ENCODE peak calls at places on chromosome 12, in eight cellular contexts. One of them, this sample, is unnamed.

GRCh38 chr12:95741635-95742034 is 48.9 kb downstream of the NTN4 start:
- DNase-seq in transverse colon: no peak
- DNase-seq in esophagus muscularis mucosa: no peak
- DNase-seq in SK-N-SH: no peak
- DNase-seq in HepG2: no peak
- DNase-seq in A549: no peak
- DNase-seq in K562: no peak
- DNase-seq in tibial nerve: no peak
- DNase-seq in this sample: no peak

GRCh38 chr12:96878704-96879103 is 28.4 kb upstream of the NEDD1 start:
- DNase-seq in K562: no peak
- DNase-seq in esophagus muscularis mucosa: no peak
- DNase-seq in transverse colon: no peak
- DNase-seq in SK-N-SH: no peak
- DNase-seq in tibial nerve: no peak
- DNase-seq in HepG2: no peak
- DNase-seq in A549: no peak
- DNase-seq in this sample: no peak

GRCh38 chr12:46219892-46220655 is 48.8 kb downstream of the SLC38A1 start:
- DNase-seq in transverse colon: peak
- DNase-seq in K562: peak
- DNase-seq in tibial nerve: no peak
- DNase-seq in esophagus muscularis mucosa: no peak
- DNase-seq in HepG2: peak
- DNase-seq in A549: no peak
- DNase-seq in SK-N-SH: no peak
- DNase-seq in this sample: no peak

GRCh38 chr12:96501139-96501741 is 11.9 kb downstream of the CFAP54 start:
- DNase-seq in K562: peak
- DNase-seq in A549: peak
- DNase-seq in transverse colon: peak
- DNase-seq in HepG2: peak
- DNase-seq in SK-N-SH: peak
- DNase-seq in tibial nerve: no peak
- DNase-seq in esophagus muscularis mucosa: no peak
- DNase-seq in this sample: no peak

GRCh38 chr12:117034691-117035090 is 64.5 kb downstream of the TESC start:
- DNase-seq in transverse colon: no peak
- DNase-seq in A549: no peak
- DNase-seq in esophagus muscularis mucosa: no peak
- DNase-seq in tibial nerve: no peak
- DNase-seq in HepG2: no peak
- DNase-seq in K562: no peak
- DNase-seq in SK-N-SH: no peak
- DNase-seq in this sample: no peak

GRCh38 chr12:110165540-110166159 is 41.5 kb downstream of the IFT81 start:
- DNase-seq in tibial nerve: no peak
- DNase-seq in K562: no peak
- DNase-seq in transverse colon: no peak
- DNase-seq in esophagus muscularis mucosa: no peak
- DNase-seq in SK-N-SH: no peak
- DNase-seq in A549: no peak
- DNase-seq in HepG2: peak
- DNase-seq in this sample: no peak

GRCh38 chr12:48296586-48297396 is 53.9 kb downstream of the ZNF641 start:
- DNase-seq in K562: peak
- DNase-seq in A549: no peak
- DNase-seq in tibial nerve: peak
- DNase-seq in HepG2: no peak
- DNase-seq in esophagus muscularis mucosa: peak
- DNase-seq in transverse colon: peak
- DNase-seq in SK-N-SH: peak
- DNase-seq in this sample: peak

GRCh38 chr12:115129727-115130126 is 445.8 kb upstream of the TBX3 start:
- DNase-seq in K562: no peak
- DNase-seq in A549: no peak
- DNase-seq in SK-N-SH: no peak
- DNase-seq in tibial nerve: no peak
- DNase-seq in esophagus muscularis mucosa: no peak
- DNase-seq in HepG2: peak
- DNase-seq in transverse colon: no peak
- DNase-seq in this sample: no peak

GRCh38 chr12:80186727-80187217 is 87.4 kb downstream of the OTOGL start:
- DNase-seq in tibial nerve: peak
- DNase-seq in HepG2: peak
- DNase-seq in esophagus muscularis mucosa: no peak
- DNase-seq in K562: peak
- DNase-seq in SK-N-SH: peak
- DNase-seq in A549: peak
- DNase-seq in transverse colon: peak
- DNase-seq in this sample: no peak

GRCh38 chr12:97404549-97404948 is 58.1 kb upstream of the RMST start:
- DNase-seq in A549: peak
- DNase-seq in tibial nerve: no peak
- DNase-seq in K562: peak
- DNase-seq in SK-N-SH: peak
- DNase-seq in transverse colon: no peak
- DNase-seq in esophagus muscularis mucosa: peak
- DNase-seq in HepG2: peak
- DNase-seq in this sample: no peak

GRCh38 chr12:76757694-76758093 is 6.2 kb upstream of the ZDHHC17 start:
- DNase-seq in A549: no peak
- DNase-seq in tibial nerve: no peak
- DNase-seq in transverse colon: no peak
- DNase-seq in HepG2: no peak
- DNase-seq in esophagus muscularis mucosa: no peak
- DNase-seq in SK-N-SH: no peak
- DNase-seq in K562: no peak
- DNase-seq in this sample: no peak

GRCh38 chr12:14849664-14850063 is 6.3 kb upstream of the ART4 start:
- DNase-seq in K562: no peak
- DNase-seq in transverse colon: no peak
- DNase-seq in A549: no peak
- DNase-seq in SK-N-SH: no peak
- DNase-seq in esophagus muscularis mucosa: no peak
- DNase-seq in tibial nerve: no peak
- DNase-seq in HepG2: no peak
- DNase-seq in this sample: no peak

GRCh38 chr12:81077686-81078441 is at the start of gene ACSS3:
- DNase-seq in transverse colon: no peak
- DNase-seq in tibial nerve: peak
- DNase-seq in HepG2: peak
- DNase-seq in K562: no peak
- DNase-seq in esophagus muscularis mucosa: peak
- DNase-seq in SK-N-SH: peak
- DNase-seq in A549: no peak
- DNase-seq in this sample: peak

GRCh38 chr12:81520064-81520945 is 238.8 kb downstream of the PPFIA2 start:
- DNase-seq in HepG2: peak
- DNase-seq in transverse colon: no peak
- DNase-seq in SK-N-SH: no peak
- DNase-seq in esophagus muscularis mucosa: no peak
- DNase-seq in K562: no peak
- DNase-seq in tibial nerve: no peak
- DNase-seq in A549: no peak
- DNase-seq in this sample: no peak

GRCh38 chr12:25089738-25090137 is 105.2 kb downstream of the DNAI7 start:
- DNase-seq in SK-N-SH: no peak
- DNase-seq in transverse colon: no peak
- DNase-seq in A549: no peak
- DNase-seq in tibial nerve: no peak
- DNase-seq in K562: no peak
- DNase-seq in HepG2: no peak
- DNase-seq in esophagus muscularis mucosa: no peak
- DNase-seq in this sample: no peak

GRCh38 chr12:12442548-12443071 is 85.7 kb downstream of the BORCS5 start:
- DNase-seq in tibial nerve: no peak
- DNase-seq in esophagus muscularis mucosa: no peak
- DNase-seq in transverse colon: no peak
- DNase-seq in A549: peak
- DNase-seq in K562: no peak
- DNase-seq in SK-N-SH: no peak
- DNase-seq in HepG2: no peak
- DNase-seq in this sample: no peak

DNA sequence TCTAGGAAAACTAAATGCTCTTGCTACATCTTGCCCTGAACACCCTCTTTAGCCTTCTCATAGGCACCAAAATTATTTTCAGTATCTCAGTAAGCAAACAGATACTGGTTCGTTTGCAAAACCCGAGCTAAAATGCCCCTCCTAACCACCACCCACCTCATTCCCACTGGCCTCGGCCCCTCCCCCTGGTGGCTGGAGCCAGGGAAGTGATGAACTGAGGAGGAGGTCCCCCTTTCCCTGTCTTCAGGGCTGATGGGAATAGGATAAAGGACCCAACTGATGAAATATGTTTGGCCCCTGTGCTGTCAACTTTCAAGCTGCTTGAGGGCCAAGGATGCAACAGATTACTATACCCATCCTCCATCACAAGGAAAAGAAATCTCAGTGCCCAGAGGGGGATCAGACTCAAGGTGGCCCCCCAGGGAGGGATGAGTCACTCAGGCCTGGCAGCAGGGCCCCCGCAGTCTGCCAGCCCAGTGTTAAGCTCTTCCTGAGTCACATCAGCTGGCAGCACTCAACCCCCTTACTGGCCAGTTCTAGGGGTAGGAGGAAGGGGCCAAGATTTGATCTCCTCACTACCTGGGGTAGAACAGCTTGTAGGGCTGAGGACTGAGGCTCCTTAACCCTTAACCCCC is 1.7 kb downstream of the ANKRD52 start:
- DNase-seq in A549: no peak
- DNase-seq in transverse colon: no peak
- DNase-seq in K562: no peak
- DNase-seq in SK-N-SH: no peak
- DNase-seq in tibial nerve: no peak
- DNase-seq in HepG2: no peak
- DNase-seq in esophagus muscularis mucosa: no peak
- DNase-seq in this sample: no peak
- TF ChIP-seq EP300 in A549: no peak
- TF ChIP-seq EP300 in transverse colon: no peak
- TF ChIP-seq EP300 in K562: no peak
- TF ChIP-seq EP300 in SK-N-SH: peak
- TF ChIP-seq EP300 in tibial nerve: no peak
- TF ChIP-seq EP300 in HepG2: no peak
- TF ChIP-seq EP300 in esophagus muscularis mucosa: no peak
- TF ChIP-seq EP300 in this sample: no peak

GRCh38 chr12:27982380-27982779 is 9.8 kb upstream of the PTHLH start:
- DNase-seq in tibial nerve: no peak
- DNase-seq in HepG2: no peak
- DNase-seq in A549: no peak
- DNase-seq in transverse colon: no peak
- DNase-seq in esophagus muscularis mucosa: no peak
- DNase-seq in SK-N-SH: no peak
- DNase-seq in K562: no peak
- DNase-seq in this sample: no peak
- H3K27ac ChIP-seq in tibial nerve: no peak
- H3K27ac ChIP-seq in HepG2: no peak
- H3K27ac ChIP-seq in A549: peak
- H3K27ac ChIP-seq in transverse colon: no peak
- H3K27ac ChIP-seq in esophagus muscularis mucosa: no peak
- H3K27ac ChIP-seq in SK-N-SH: peak
- H3K27ac ChIP-seq in K562: no peak
- H3K27ac ChIP-seq in this sample: no peak

DNA sequence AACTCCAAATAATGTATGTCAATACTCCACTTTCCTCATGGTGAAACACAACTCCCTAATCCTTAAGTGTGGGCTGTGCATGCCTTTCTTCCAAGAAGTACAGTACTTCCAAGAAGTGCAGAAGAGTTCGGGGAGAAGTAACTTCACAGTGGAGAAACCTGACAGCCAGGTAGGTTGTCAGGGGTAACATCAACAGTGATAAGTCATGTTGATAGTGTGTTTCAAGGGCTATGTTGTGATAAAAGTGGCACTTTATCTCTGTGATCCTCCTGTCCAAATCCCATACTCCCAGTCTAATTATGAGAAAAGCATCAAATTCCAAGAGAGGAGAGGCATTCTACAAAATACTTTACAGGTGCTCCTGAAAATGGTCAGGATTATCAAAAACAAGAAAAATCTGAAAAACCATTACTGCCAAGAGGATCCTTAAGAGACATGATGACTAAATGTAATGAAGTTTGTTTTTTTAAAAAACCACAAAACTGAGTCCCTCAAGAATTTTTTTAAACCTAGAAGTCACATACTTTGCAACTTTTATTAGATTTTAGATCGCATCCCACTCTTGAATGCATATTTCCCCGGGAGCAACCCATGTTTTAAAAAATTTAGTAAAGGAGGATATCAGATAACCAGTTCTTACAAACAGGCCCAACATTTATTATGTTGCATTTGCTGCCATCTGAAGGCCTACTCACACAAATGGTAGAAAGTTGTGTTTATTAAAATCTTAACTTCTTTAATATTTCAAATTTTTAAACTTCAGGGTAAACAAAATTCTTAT is 44.5 kb upstream of the CCT2 start:
- DNase-seq in esophagus muscularis mucosa: no peak
- DNase-seq in A549: no peak
- DNase-seq in transverse colon: no peak
- DNase-seq in tibial nerve: no peak
- DNase-seq in HepG2: no peak
- DNase-seq in SK-N-SH: no peak
- DNase-seq in K562: no peak
- DNase-seq in this sample: no peak
- TF ChIP-seq EP300 in esophagus muscularis mucosa: no peak
- TF ChIP-seq EP300 in A549: no peak
- TF ChIP-seq EP300 in transverse colon: no peak
- TF ChIP-seq EP300 in tibial nerve: no peak
- TF ChIP-seq EP300 in HepG2: no peak
- TF ChIP-seq EP300 in SK-N-SH: no peak
- TF ChIP-seq EP300 in K562: no peak
- TF ChIP-seq EP300 in this sample: no peak

DNA sequence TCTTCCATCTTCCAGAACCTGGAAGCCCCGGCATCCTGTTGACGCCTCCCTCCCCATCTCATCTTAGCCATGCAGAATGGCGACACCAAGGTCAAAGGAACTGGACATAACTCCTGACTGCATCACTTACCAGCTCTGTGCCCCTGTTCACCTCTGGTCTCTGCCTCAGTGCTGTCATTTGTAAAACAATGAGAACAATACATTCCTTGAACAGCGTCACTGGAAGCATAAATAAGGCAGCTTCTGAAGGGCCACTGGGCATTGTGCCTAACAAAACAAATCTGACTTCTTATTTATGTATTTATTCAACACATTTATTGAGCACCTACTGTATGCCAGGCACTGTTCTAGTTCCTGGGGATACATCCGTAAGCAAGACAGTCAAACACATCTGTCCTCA is 91.0 kb upstream of the MDM1 start:
- DNase-seq in HepG2: no peak
- DNase-seq in SK-N-SH: no peak
- DNase-seq in A549: no peak
- DNase-seq in transverse colon: no peak
- DNase-seq in tibial nerve: no peak
- DNase-seq in esophagus muscularis mucosa: no peak
- DNase-seq in K562: no peak
- DNase-seq in this sample: no peak
- H3K27ac ChIP-seq in HepG2: no peak
- H3K27ac ChIP-seq in SK-N-SH: no peak
- H3K27ac ChIP-seq in A549: no peak
- H3K27ac ChIP-seq in transverse colon: no peak
- H3K27ac ChIP-seq in tibial nerve: no peak
- H3K27ac ChIP-seq in esophagus muscularis mucosa: no peak
- H3K27ac ChIP-seq in K562: no peak
- H3K27ac ChIP-seq in this sample: no peak